ENCODE peak calls at places on chromosomes 11 and 22, in eight cellular contexts. W, D, H, R, C, I, O and Q are unnamed samples. For H3K79me2, the result is how much of the 10 kb centered on the place peaks cover.

GRCh38 chr11:9207229-9207628 is 57.9 kb downstream of the DENND5A start:
- DNase-seq in R (no peak), I (no peak), D (no peak), C (no peak), H (no peak), O (no peak), W (no peak), Q (no peak)

GRCh38 chr11:114773541-114774338 is 95.4 kb downstream of the NXPE2 start:
- DNase-seq in R (peak), I (no peak), C (no peak), W (no peak), H (no peak), O (no peak), D (peak), Q (no peak)

GRCh38 chr11:46643531-46643930 is 26.2 kb downstream of the ATG13 start:
- DNase-seq in C (no peak), W (no peak), I (no peak), O (no peak), D (no peak), R (no peak), H (no peak), Q (no peak)

GRCh38 chr11:12243511-12243910 is 133.1 kb downstream of the MICAL2 start:
- DNase-seq in C (no peak), I (no peak), O (no peak), W (no peak), D (no peak), R (no peak), H (no peak), Q (no peak)

GRCh38 chr22:20029550-20030225 is 8.8 kb downstream of the TANGO2 start:
- DNase-seq in W (no peak), D (no peak), R (no peak), O (no peak), C (no peak), I (no peak), H (no peak), Q (no peak)

GRCh38 chr11:102155676-102156075 is 45.4 kb downstream of the YAP1 start:
- DNase-seq in R (no peak), O (no peak), I (no peak), C (no peak), H (peak), W (no peak), D (no peak), Q (no peak)

GRCh38 chr11:128420943-128421342 is 166.4 kb downstream of the ETS1 start:
- DNase-seq in W (no peak), D (no peak), O (no peak), H (peak), I (no peak), R (no peak), C (peak), Q (no peak)

GRCh38 chr11:102971766-102972165 is 16.2 kb upstream of the MMP13 start:
- DNase-seq in H (peak), O (no peak), D (no peak), C (peak), R (no peak), W (no peak), I (no peak), Q (no peak)

GRCh38 chr22:38871360-38872171 is 450 bp downstream of the CBX6 start:
- DNase-seq in D (peak), R (peak), I (no peak), W (no peak), C (no peak), H (no peak), O (no peak), Q (peak)

GRCh38 chr11:72430743-72431570 is 3.4 kb downstream of the CLPB start:
- DNase-seq in W (no peak), R (peak), D (peak), I (peak), O (no peak), C (peak), H (peak), Q (peak)

GRCh38 chr22:49710746-49711145 is 116.9 kb downstream of the BRD1 start:
- DNase-seq in R (no peak), I (no peak), C (no peak), D (no peak), H (no peak), O (no peak), W (no peak), Q (no peak)

GRCh38 chr11:94149435-94149834 is 20.8 kb downstream of the PANX1 start:
- DNase-seq in C (peak), I (no peak), H (peak), O (no peak), R (no peak), D (no peak), W (peak), Q (no peak)

DNA sequence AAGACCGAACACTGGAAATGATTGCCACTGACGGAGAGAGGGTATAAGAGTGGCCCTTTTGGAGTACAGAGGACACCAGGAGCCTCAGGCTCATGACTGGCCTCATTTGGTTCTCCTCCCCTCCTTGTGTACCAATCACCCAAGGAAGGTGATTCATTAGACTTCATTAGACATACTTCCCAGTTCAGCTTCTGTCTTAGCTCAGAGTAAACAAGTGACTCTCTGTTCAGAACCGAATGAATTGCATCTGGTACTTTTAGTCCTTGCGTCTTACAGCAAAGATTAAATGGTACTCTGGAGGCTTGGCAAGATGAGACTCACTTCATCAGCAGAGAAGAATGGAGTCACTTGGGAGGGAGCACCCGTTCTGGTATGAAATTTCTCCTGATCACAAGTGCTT is 75.2 kb downstream of the ZNRF3 start:
- DNase-seq in O (no peak), W (no peak), H (peak), D (no peak), R (no peak), I (no peak), C (peak), Q (no peak)
- H3K27ac ChIP-seq in O (no peak), W (no peak), H (no peak), D (no peak), R (no peak), I (no peak), C (no peak), Q (no peak)

GRCh38 chr11:121550247-121551132 is 97.7 kb upstream of the SORL1-AS1 start:
- DNase-seq in I (no peak), H (no peak), C (no peak), O (no peak), D (no peak), W (no peak), R (no peak), Q (no peak)

GRCh38 chr11:121543981-121544380 is 91.2 kb upstream of the SORL1-AS1 start:
- DNase-seq in R (no peak), W (no peak), O (no peak), I (no peak), H (no peak), C (no peak), D (no peak), Q (no peak)

GRCh38 chr11:121540627-121541026 is 87.9 kb upstream of the SORL1-AS1 start:
- DNase-seq in I (no peak), R (no peak), W (no peak), C (peak), H (no peak), D (no peak), O (no peak), Q (no peak)

GRCh38 chr11:121547574-121547973 is 94.8 kb upstream of the SORL1-AS1 start:
- DNase-seq in R (no peak), W (no peak), I (no peak), C (no peak), O (no peak), D (no peak), H (no peak), Q (no peak)

GRCh38 chr11:121544956-121545355 is 92.2 kb upstream of the SORL1-AS1 start:
- DNase-seq in O (no peak), W (no peak), I (no peak), H (no peak), D (no peak), C (no peak), R (no peak), Q (peak)
- H3K79me2 ChIP-seq in O (under half), W (under half), I (under half), H (under half), D (under half), C (under half), R (under half), Q (under half)

GRCh38 chr11:123654566-123655081 is at the start of gene SCN3B:
- DNase-seq in R (peak), I (peak), H (peak), C (peak), O (no peak), W (no peak), D (peak), Q (no peak)

GRCh38 chr11:123653405-123653996 is 923 bp downstream of the SCN3B start:
- DNase-seq in H (no peak), W (no peak), C (no peak), I (no peak), O (no peak), R (no peak), D (no peak), Q (no peak)

GRCh38 chr11:123650901-123651300 is 3.5 kb downstream of the SCN3B start:
- DNase-seq in R (no peak), O (no peak), D (no peak), W (no peak), C (no peak), H (no peak), I (no peak), Q (no peak)

GRCh38 chr11:123659311-123659710 is 4.9 kb upstream of the SCN3B start:
- DNase-seq in C (no peak), O (no peak), I (no peak), H (no peak), R (no peak), W (no peak), D (no peak), Q (no peak)

GRCh38 chr11:123653997-123654565 is 343 bp downstream of the SCN3B start:
- DNase-seq in O (no peak), H (peak), D (peak), R (peak), I (peak), C (peak), W (no peak), Q (no peak)
- H3K4me3 ChIP-seq in O (peak), H (peak), D (peak), R (peak), I (peak), C (peak), W (peak), Q (no peak)

GRCh38 chr22:26476705-26477340 is 6.8 kb downstream of the HPS4 start:
- DNase-seq in C (peak), D (no peak), R (no peak), H (no peak), W (no peak), I (no peak), O (no peak), Q (no peak)
- H3K27ac ChIP-seq in C (peak), D (no peak), R (no peak), H (no peak), W (no peak), I (no peak), O (no peak), Q (peak)

GRCh38 chr11:64056861-64057260 is 21.1 kb downstream of the FLRT1 start:
- DNase-seq in I (no peak), O (no peak), W (no peak), R (no peak), C (no peak), H (no peak), D (no peak), Q (no peak)
- H3K79me2 ChIP-seq in I (under half), O (under half), W (under half), R (under half), C (under half), H (under half), D (under half), Q (under half)

DNA sequence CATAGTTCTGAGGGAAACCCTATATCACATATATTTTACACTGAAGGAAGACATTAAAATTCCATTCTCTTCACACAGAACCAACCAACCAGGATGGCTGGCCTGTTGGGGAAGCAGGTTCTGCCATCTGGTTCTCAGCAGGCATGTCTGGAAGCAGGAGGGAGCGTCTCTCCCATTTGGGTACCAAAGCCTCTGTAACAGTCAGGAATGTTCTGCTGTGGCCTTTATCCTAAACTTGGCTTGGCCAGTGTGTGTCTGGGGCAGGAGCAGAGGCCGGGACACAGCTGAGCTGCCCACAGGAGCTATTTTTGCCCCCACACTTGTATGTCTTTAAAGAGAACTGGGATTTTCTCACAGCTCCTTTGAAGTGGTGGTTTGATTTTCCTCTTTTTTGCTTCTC is 29.3 kb downstream of the SGSM3 start:
- DNase-seq in W (no peak), C (no peak), D (no peak), I (no peak), R (no peak), H (no peak), O (no peak), Q (no peak)
- H3K4me3 ChIP-seq in W (no peak), C (no peak), D (no peak), I (no peak), R (no peak), H (no peak), O (no peak), Q (no peak)